ENCODE peak calls at places on chromosomes 5 and 9, in seven cellular contexts. P is body of pancreas; W is H54; I is stimulated activated naive CD8-positive, alpha-beta T cell treated with anti-CD3 and anti-CD28 coated beads, Interleukin-15, amount 100 ng/mL, for 72 hours; E is posterior vena cava; Q is RPMI8226; B is natural killer cell. K is an unnamed sample.
A peak's percentile ranks its signal among the peaks of the same experiment; 100 is the strongest.

GRCh38 chr9:35679091-35679490 is 5.4 kb downstream of the CA9 start:
- DNase-seq in P (no peak), I (no peak), B (no peak), Q (no peak), W (no peak), E (peak; percentile 24), K (no peak)

GRCh38 chr5:16902846-16903245 is 33.2 kb downstream of the MYO10 start:
- DNase-seq in E (no peak), B (no peak), P (peak; percentile 80), Q (no peak), I (no peak), W (no peak), K (no peak)

GRCh38 chr5:148398698-148399121 is 15.0 kb downstream of the FBXO38 start:
- DNase-seq in E (no peak), P (no peak), W (no peak), B (no peak), I (no peak), Q (no peak), K (no peak)

GRCh38 chr5:112289465-112289864 is 129.6 kb downstream of the EPB41L4A start:
- DNase-seq in P (no peak), B (no peak), W (no peak), I (no peak), E (no peak), Q (no peak), K (no peak)

GRCh38 chr9:115291841-115292240 is 173.9 kb upstream of the TNC start:
- DNase-seq in P (no peak), E (no peak), I (no peak), Q (no peak), B (no peak), W (no peak), K (no peak)

GRCh38 chr5:123086376-123087055 is 2.5 kb upstream of the PRDM6 start:
- DNase-seq in I (no peak), E (no peak), Q (no peak), B (no peak), P (no peak), W (no peak), K (no peak)

GRCh38 chr9:2127486-2127885 is 112.3 kb downstream of the SMARCA2 start:
- DNase-seq in Q (peak; percentile 4), E (no peak), W (no peak), I (no peak), B (no peak), P (no peak), K (no peak)

GRCh38 chr9:108103294-108103693 is 613.7 kb upstream of the KLF4 start:
- DNase-seq in E (no peak), Q (no peak), P (no peak), I (no peak), W (no peak), B (no peak), K (no peak)

GRCh38 chr5:54900906-54901725 is 84.3 kb downstream of the ESM1 start:
- DNase-seq in E (peak; percentile 83), Q (no peak), B (no peak), I (no peak), W (no peak), P (peak; percentile 26), K (no peak)

GRCh38 chr9:126677188-126678084 is 63.7 kb downstream of the LMX1B start:
- DNase-seq in B (no peak), W (no peak), I (no peak), P (no peak), E (no peak), Q (no peak), K (no peak)

GRCh38 chr5:139226131-139226530 is 28.0 kb upstream of the SIL1 start:
- DNase-seq in B (no peak), E (no peak), P (no peak), I (no peak), Q (no peak), W (no peak), K (no peak)

GRCh38 chr5:149237662-149238061 is 34.0 kb upstream of the AFAP1L1 start:
- DNase-seq in P (no peak), B (no peak), Q (no peak), I (no peak), E (no peak), W (no peak), K (no peak)

GRCh38 chr9:71121275-71122168 is at the start of gene TRPM3:
- DNase-seq in W (no peak), B (no peak), P (no peak), Q (no peak), E (peak; percentile 68), I (no peak), K (no peak)

GRCh38 chr9:32970554-32970953 is 30.9 kb downstream of the APTX start:
- DNase-seq in W (no peak), P (no peak), I (no peak), B (no peak), Q (no peak), E (no peak), K (no peak)

GRCh38 chr9:124286292-124286931 is 28.7 kb downstream of the NEK6 start:
- DNase-seq in W (peak; percentile 95), Q (peak; percentile 77), P (no peak), E (no peak), I (peak; percentile 79), B (peak; percentile 41), K (peak; percentile 90)

GRCh38 chr5:178113841-178114324 is 551 bp downstream of the N4BP3 start:
- DNase-seq in W (no peak), B (no peak), Q (peak; percentile 40), I (peak; percentile 33), P (no peak), E (no peak), K (no peak)

GRCh38 chr9:12684923-12685468 is 8.2 kb upstream of the TYRP1 start:
- DNase-seq in I (no peak), W (no peak), P (no peak), E (no peak), Q (no peak), B (no peak), K (no peak)

GRCh38 chr9:138009456-138010273 is 132.1 kb downstream of the CACNA1B start:
- DNase-seq in W (no peak), P (no peak), E (peak; percentile 64), Q (no peak), B (peak; percentile 9), I (no peak), K (no peak)

GRCh38 chr9:82419827-82420486 is 431.4 kb downstream of the SPATA31D1 start:
- DNase-seq in Q (no peak), I (no peak), B (no peak), P (no peak), W (no peak), E (no peak), K (no peak)

GRCh38 chr5:78627766-78628165 is 20.8 kb downstream of the LHFPL2 start:
- DNase-seq in I (no peak), W (no peak), P (no peak), E (no peak), B (no peak), Q (no peak), K (no peak)

GRCh38 chr5:52799358-52799982 is 11.8 kb downstream of the ITGA1 start:
- DNase-seq in B (no peak), E (peak; percentile 84), P (peak; percentile 59), Q (peak; percentile 44), I (no peak), W (peak; percentile 20), K (peak; percentile 18)

GRCh38 chr5:83072946-83073345 is 4.2 kb downstream of the TMEM167A start:
- DNase-seq in Q (no peak), B (no peak), E (no peak), P (no peak), W (no peak), I (no peak), K (no peak)

GRCh38 chr9:127833555-127833954 is 20.9 kb downstream of the ENG start:
- DNase-seq in W (no peak), P (no peak), B (no peak), I (no peak), E (no peak), Q (no peak), K (no peak)

GRCh38 chr5:140555747-140556312 is 1.4 kb downstream of the SRA1 start:
- DNase-seq in I (no peak), W (no peak), E (no peak), B (no peak), Q (no peak), P (no peak), K (peak; percentile 23)

GRCh38 chr5:148826082-148826971 is at the start of gene ADRB2:
- DNase-seq in P (peak; percentile 96), W (peak; percentile 64), I (peak; percentile 85), B (peak; percentile 92), Q (peak; percentile 97), E (peak; percentile 98), K (peak; percentile 96)

GRCh38 chr5:107968465-107968864 is 297.7 kb upstream of the EFNA5 start:
- DNase-seq in I (no peak), B (no peak), Q (no peak), W (no peak), P (no peak), E (no peak), K (no peak)

GRCh38 chr5:2184563-2185540 is 302.1 kb upstream of the IRX4 start:
- DNase-seq in Q (no peak), B (no peak), W (no peak), P (no peak), E (no peak), I (no peak), K (no peak)

GRCh38 chr5:100647461-100648230 is 112.5 kb downstream of the FAM174A start:
- DNase-seq in W (no peak), P (peak; percentile 84), E (no peak), I (no peak), B (no peak), Q (peak; percentile 89), K (peak; percentile 27)

GRCh38 chr9:69089491-69089890 is 53.9 kb downstream of the FXN start:
- DNase-seq in P (no peak), B (no peak), E (no peak), Q (no peak), I (no peak), W (no peak), K (no peak)

GRCh38 chr5:102722930-102723329 is 32.2 kb upstream of the PAM start:
- DNase-seq in W (no peak), E (no peak), I (no peak), P (no peak), B (no peak), Q (no peak), K (no peak)

GRCh38 chr9:6955251-6955921 is 197.6 kb downstream of the KDM4C start:
- DNase-seq in I (no peak), P (no peak), E (no peak), Q (no peak), W (no peak), B (no peak), K (no peak)

GRCh38 chr5:94153736-94154450 is 412.5 kb upstream of the POU5F2 start:
- DNase-seq in E (no peak), I (no peak), P (no peak), Q (no peak), W (no peak), B (no peak), K (no peak)

K was measured in MM.1S.